ENCODE peak calls at places on chromosome 12, in four cellular contexts. One of them, this sample, is unnamed.
A peak's percentile ranks its signal among the peaks of the same experiment; 100 is the strongest.

GRCh38 chr12:17875230-17875629 is 214.8 kb downstream of the RERGL start:
- DNase-seq in WTC11: no peak
- DNase-seq in K562: no peak
- DNase-seq in H1: no peak
- DNase-seq in this sample: no peak

GRCh38 chr12:31626270-31626669 is 33.2 kb upstream of the ETFBKMT start:
- DNase-seq in WTC11: no peak
- DNase-seq in K562: no peak
- DNase-seq in H1: no peak
- DNase-seq in this sample: no peak

GRCh38 chr12:105676694-105677093 is 346.2 kb downstream of the C12orf75 start:
- DNase-seq in WTC11: no peak
- DNase-seq in K562: no peak
- DNase-seq in H1: no peak
- DNase-seq in this sample: no peak

GRCh38 chr12:50314629-50315312 is 31.5 kb upstream of the LIMA1 start:
- DNase-seq in WTC11: peak; percentile 16
- DNase-seq in K562: peak; percentile 45
- DNase-seq in H1: no peak
- DNase-seq in this sample: peak; percentile 73

GRCh38 chr12:125684968-125685790 is 619.9 kb downstream of the AACS start:
- DNase-seq in WTC11: no peak
- DNase-seq in K562: no peak
- DNase-seq in H1: no peak
- DNase-seq in this sample: no peak

GRCh38 chr12:30134229-30134628 is 350.5 kb upstream of the TMTC1 start:
- DNase-seq in WTC11: no peak
- DNase-seq in K562: no peak
- DNase-seq in H1: no peak
- DNase-seq in this sample: no peak

GRCh38 chr12:40614923-40615322 is 77.3 kb upstream of the CNTN1 start:
- DNase-seq in WTC11: no peak
- DNase-seq in K562: no peak
- DNase-seq in H1: no peak
- DNase-seq in this sample: no peak

GRCh38 chr12:68374315-68374982 is 42.3 kb upstream of the MDM1 start:
- DNase-seq in WTC11: no peak
- DNase-seq in K562: no peak
- DNase-seq in H1: no peak
- DNase-seq in this sample: no peak

GRCh38 chr12:82412246-82412645 is 53.9 kb downstream of the METTL25 start:
- DNase-seq in WTC11: no peak
- DNase-seq in K562: no peak
- DNase-seq in H1: no peak
- DNase-seq in this sample: no peak

DNA sequence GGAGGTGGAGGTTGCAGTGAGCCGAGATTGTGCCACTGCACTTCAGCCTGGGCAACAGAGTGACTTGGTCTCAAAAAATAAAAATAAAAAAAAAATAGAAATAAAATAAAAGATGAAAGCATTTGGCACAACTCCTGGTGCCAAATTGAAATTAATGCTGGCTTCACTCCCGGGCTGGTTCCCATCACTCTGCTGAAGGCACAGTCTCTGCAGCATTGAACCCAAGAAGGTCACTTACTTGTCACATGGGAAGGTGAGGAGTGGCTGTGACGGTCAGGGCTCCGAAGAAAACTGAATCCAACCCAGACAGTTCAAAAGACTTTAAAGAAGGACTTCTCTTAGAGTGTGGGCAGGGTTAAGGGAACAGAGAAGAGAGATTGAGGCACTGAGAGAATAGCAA is 10.5 kb upstream of the CCDC63 start:
- DNase-seq in WTC11: no peak
- DNase-seq in K562: no peak
- DNase-seq in H1: no peak
- DNase-seq in this sample: no peak
- TF ChIP-seq TEAD4 in WTC11: no peak
- TF ChIP-seq TEAD4 in K562: no peak
- TF ChIP-seq TEAD4 in H1: no peak
- TF ChIP-seq TEAD4 in this sample: no peak

GRCh38 chr12:122999986-123000420 is 19.5 kb downstream of the ARL6IP4 start:
- DNase-seq in WTC11: no peak
- DNase-seq in K562: no peak
- DNase-seq in H1: no peak
- DNase-seq in this sample: no peak
- TF ChIP-seq TEAD4 in WTC11: no peak
- TF ChIP-seq TEAD4 in K562: no peak
- TF ChIP-seq TEAD4 in H1: no peak
- TF ChIP-seq TEAD4 in this sample: no peak

DNA sequence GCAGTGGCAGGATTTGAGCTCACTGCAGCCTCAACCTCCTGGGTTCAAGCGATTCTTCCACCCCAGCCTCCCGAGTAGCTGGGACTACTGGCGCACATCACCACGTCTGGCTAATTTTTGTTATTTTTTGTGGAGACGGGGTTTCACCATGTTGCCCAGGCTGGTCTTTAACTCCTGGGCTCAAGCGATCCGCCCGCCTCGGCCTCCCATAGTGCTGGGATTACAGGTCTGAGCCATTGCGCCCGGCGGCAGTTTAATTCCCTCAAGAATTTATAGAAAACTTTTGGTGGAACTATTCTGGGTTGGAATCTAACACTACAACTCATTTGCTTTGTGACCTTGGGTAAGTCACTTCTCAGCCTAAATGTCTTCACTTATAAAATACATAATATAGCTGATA is 1.8 kb upstream of the SP1 start:
- DNase-seq in WTC11: no peak
- DNase-seq in K562: no peak
- DNase-seq in H1: no peak
- DNase-seq in this sample: no peak
- TF ChIP-seq TEAD4 in WTC11: no peak
- TF ChIP-seq TEAD4 in K562: no peak
- TF ChIP-seq TEAD4 in H1: no peak
- TF ChIP-seq TEAD4 in this sample: no peak

GRCh38 chr12:47530050-47530449 is 175.8 kb downstream of the RPAP3 start:
- DNase-seq in WTC11: no peak
- DNase-seq in K562: no peak
- DNase-seq in H1: no peak
- DNase-seq in this sample: no peak

DNA sequence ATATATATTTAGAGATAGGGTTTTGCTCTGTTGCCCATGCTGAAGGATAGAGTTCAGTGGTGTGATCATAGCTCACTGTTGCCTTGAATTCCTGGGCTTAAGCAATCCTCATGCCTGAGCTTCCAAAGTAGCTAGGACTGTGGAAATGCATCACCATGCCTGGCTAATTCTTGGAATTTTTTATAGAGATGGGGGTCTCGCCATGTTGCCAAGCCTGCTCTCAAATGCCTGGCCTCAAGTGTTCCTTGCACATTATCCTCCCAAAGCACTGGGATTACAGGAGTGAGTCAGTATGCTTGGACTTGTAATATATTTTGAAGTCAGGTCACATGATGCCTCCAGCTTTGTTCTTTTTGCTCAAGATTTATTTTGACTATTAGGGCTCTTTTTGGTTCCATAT is 178.0 kb downstream of the RPAP3 start:
- DNase-seq in WTC11: no peak
- DNase-seq in K562: no peak
- DNase-seq in H1: no peak
- DNase-seq in this sample: no peak
- TF ChIP-seq TEAD4 in WTC11: no peak
- TF ChIP-seq TEAD4 in K562: no peak
- TF ChIP-seq TEAD4 in H1: no peak
- TF ChIP-seq TEAD4 in this sample: no peak

GRCh38 chr12:113781415-113782198 is 184.5 kb downstream of the RBM19 start:
- DNase-seq in WTC11: no peak
- DNase-seq in K562: no peak
- DNase-seq in H1: no peak
- DNase-seq in this sample: no peak
- TF ChIP-seq TEAD4 in WTC11: no peak
- TF ChIP-seq TEAD4 in K562: no peak
- TF ChIP-seq TEAD4 in H1: no peak
- TF ChIP-seq TEAD4 in this sample: no peak

DNA sequence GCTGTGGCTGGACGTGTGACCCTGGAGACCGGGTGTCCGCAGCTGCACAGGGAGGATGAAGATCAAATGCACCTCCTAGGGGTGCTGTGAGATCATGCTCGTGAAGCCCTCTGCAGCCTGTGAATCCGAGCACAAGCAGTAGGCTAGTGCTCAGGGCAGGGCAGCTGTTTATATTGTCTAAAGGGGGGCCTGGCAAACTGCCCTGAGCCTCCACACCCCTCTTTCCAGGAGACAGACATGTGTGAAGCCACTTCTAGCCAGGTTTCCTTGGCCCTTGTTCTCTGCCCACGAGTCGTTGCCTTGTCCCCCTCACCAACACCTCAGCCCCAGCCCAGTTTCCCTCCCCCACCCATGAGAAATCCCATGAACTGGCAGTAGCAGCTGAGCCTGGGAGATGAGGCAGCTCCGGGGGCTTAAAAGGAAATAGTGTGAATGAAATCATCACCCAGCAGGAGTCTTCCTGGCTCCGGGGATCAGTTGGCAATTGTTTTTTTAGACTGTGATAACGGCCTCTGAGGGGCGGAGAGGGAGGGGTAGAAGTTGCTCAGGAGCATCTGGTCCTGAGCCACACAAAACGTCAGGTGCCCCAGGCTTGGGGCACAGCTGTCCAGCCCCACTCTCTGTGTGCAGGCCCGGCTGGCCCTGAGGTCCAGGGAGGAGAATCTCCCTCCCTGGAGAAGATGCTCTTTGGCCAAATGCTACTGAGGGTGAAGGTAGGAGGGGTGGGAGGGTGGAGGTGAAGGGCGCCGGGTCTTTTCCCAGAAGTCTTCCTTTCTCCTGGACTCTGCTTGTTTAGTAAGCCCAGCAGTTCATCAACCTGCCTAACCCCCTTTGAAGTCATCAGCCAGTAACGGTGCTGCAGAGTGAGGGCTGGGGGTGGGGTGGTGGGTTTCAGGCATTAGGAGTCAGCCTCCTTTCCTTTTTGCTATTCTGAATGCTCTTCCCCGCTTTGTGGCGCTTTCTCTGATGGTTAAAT is 4.0 kb downstream of the FGF6 start:
- DNase-seq in WTC11: no peak
- DNase-seq in K562: no peak
- DNase-seq in H1: peak; percentile 55
- DNase-seq in this sample: peak; percentile 61
- TF ChIP-seq TEAD4 in WTC11: no peak
- TF ChIP-seq TEAD4 in K562: no peak
- TF ChIP-seq TEAD4 in H1: no peak
- TF ChIP-seq TEAD4 in this sample: no peak